ENCODE peak calls at places on chromosomes 13 and 19, in four cellular contexts. One of them, this sample, is unnamed.
A peak's percentile ranks its signal among the peaks of the same experiment; 100 is the strongest.

GRCh38 chr19:35045667-35046300 is 4.3 kb downstream of the HPN start:
- DNase-seq in HCT116: no peak
- DNase-seq in GM23338: peak; percentile 82
- DNase-seq in SK-N-SH: peak; percentile 51
- DNase-seq in this sample: peak; percentile 55

GRCh38 chr13:53198699-53199098 is 170.1 kb downstream of the OLFM4 start:
- DNase-seq in HCT116: no peak
- DNase-seq in GM23338: no peak
- DNase-seq in SK-N-SH: no peak
- DNase-seq in this sample: no peak

GRCh38 chr13:19864018-19864338 is 529 bp upstream of the ZMYM5 start:
- DNase-seq in GM23338: peak; percentile 54
- DNase-seq in HCT116: no peak
- DNase-seq in SK-N-SH: peak; percentile 75
- DNase-seq in this sample: no peak

GRCh38 chr13:85709072-85709471 is 90.1 kb downstream of the SLITRK6 start:
- DNase-seq in SK-N-SH: no peak
- DNase-seq in GM23338: no peak
- DNase-seq in HCT116: no peak
- DNase-seq in this sample: no peak

GRCh38 chr19:31892060-31892459 is 453.4 kb upstream of the ZNF507 start:
- DNase-seq in SK-N-SH: no peak
- DNase-seq in GM23338: no peak
- DNase-seq in HCT116: no peak
- DNase-seq in this sample: no peak

GRCh38 chr13:39034085-39034484 is 3.8 kb downstream of the PROSER1 start:
- DNase-seq in GM23338: no peak
- DNase-seq in HCT116: no peak
- DNase-seq in SK-N-SH: no peak
- DNase-seq in this sample: no peak

GRCh38 chr13:53138369-53139036 is 109.9 kb downstream of the OLFM4 start:
- DNase-seq in HCT116: no peak
- DNase-seq in GM23338: no peak
- DNase-seq in SK-N-SH: no peak
- DNase-seq in this sample: no peak

GRCh38 chr19:888615-889385 is 4.2 kb downstream of the MED16 start:
- DNase-seq in HCT116: no peak
- DNase-seq in SK-N-SH: no peak
- DNase-seq in GM23338: no peak
- DNase-seq in this sample: no peak

GRCh38 chr19:32339988-32340874 is 5.2 kb upstream of the ZNF507 start:
- DNase-seq in SK-N-SH: peak; percentile 74
- DNase-seq in GM23338: peak; percentile 71
- DNase-seq in HCT116: no peak
- DNase-seq in this sample: peak; percentile 68

GRCh38 chr19:41595890-41596280 is 19.9 kb downstream of the CEACAM21 start:
- DNase-seq in SK-N-SH: no peak
- DNase-seq in GM23338: no peak
- DNase-seq in HCT116: no peak
- DNase-seq in this sample: no peak

GRCh38 chr19:5927439-5927821 is 13.4 kb downstream of the CAPS start:
- DNase-seq in HCT116: no peak
- DNase-seq in SK-N-SH: no peak
- DNase-seq in GM23338: no peak
- DNase-seq in this sample: no peak

GRCh38 chr19:2634960-2635359 is 67.5 kb downstream of the GNG7 start:
- DNase-seq in GM23338: no peak
- DNase-seq in SK-N-SH: no peak
- DNase-seq in HCT116: no peak
- DNase-seq in this sample: no peak

GRCh38 chr13:92716749-92717148 is 509.9 kb upstream of the GPC6 start:
- DNase-seq in SK-N-SH: no peak
- DNase-seq in GM23338: peak; percentile 30
- DNase-seq in HCT116: no peak
- DNase-seq in this sample: no peak

GRCh38 chr19:31254611-31255010 is 94.6 kb downstream of the TSHZ3 start:
- DNase-seq in HCT116: no peak
- DNase-seq in GM23338: no peak
- DNase-seq in SK-N-SH: no peak
- DNase-seq in this sample: no peak

DNA sequence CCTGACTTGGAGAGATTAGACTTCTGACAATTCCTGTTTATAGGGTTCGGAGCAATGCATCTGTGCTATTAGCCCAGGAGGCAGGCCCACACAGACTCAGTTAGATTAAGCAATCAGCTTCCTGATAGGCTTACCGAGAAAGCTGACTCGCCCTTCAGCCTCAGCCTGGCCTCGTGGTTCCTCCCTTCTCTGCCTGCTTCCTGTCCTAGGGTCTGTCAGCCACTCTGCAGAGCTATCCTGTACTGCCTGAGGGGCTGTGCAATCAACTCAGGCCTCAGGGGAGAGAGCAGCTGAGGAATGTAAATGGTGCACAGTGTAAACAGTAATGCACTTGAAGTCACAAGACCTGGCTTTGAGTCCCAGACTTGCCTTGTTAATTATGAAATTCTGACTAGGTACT is 30.7 kb downstream of the HTR2A start:
- DNase-seq in SK-N-SH: peak; percentile 21
- DNase-seq in GM23338: peak; percentile 15
- DNase-seq in HCT116: no peak
- DNase-seq in this sample: peak; percentile 4
- TF ChIP-seq EZH2phosphoT487 in SK-N-SH: no peak
- TF ChIP-seq EZH2phosphoT487 in GM23338: no peak
- TF ChIP-seq EZH2phosphoT487 in HCT116: no peak
- TF ChIP-seq EZH2phosphoT487 in this sample: no peak

GRCh38 chr13:91667486-91667885 is 269.1 kb downstream of the GPC5 start:
- DNase-seq in GM23338: no peak
- DNase-seq in SK-N-SH: no peak
- DNase-seq in HCT116: no peak
- DNase-seq in this sample: no peak
- H3K4me3 ChIP-seq in GM23338: no peak overlapping the region
- H3K4me3 ChIP-seq in SK-N-SH: no peak overlapping the region
- H3K4me3 ChIP-seq in HCT116: no peak overlapping the region
- H3K4me3 ChIP-seq in this sample: no peak overlapping the region

DNA sequence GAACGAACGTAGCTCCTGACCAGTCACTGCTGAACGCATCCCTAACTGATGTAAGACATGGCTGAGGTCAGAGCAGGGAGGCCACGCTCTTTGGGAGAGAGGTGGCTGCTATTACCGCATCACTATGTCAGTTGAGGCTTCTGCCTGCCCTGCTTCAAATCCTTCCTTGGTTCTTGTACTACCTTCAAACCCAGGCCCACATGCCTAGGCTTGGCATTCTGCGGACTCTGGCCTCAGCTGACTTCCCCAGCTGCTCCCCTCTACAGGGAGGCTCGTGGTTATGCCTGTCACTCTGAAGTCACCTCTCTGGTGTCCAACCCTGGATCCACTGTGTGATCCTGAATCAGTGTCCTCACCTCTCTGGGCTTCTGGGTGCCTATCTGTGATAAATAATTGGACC is 14.8 kb upstream of the MEIS3 start:
- DNase-seq in GM23338: no peak
- DNase-seq in HCT116: no peak
- DNase-seq in SK-N-SH: no peak
- DNase-seq in this sample: no peak
- H3K27me3 ChIP-seq in GM23338: peaks cover 27% of the 10 kb centered on the region
- H3K27me3 ChIP-seq in HCT116: no peaks in the 10 kb centered on the region
- H3K27me3 ChIP-seq in SK-N-SH: no peaks in the 10 kb centered on the region
- H3K27me3 ChIP-seq in this sample: peaks cover 23% of the 10 kb centered on the region

GRCh38 chr13:106318941-106319411 is 216.5 kb downstream of the EFNB2 start:
- DNase-seq in SK-N-SH: no peak
- DNase-seq in HCT116: peak; percentile 62
- DNase-seq in GM23338: peak; percentile 27
- DNase-seq in this sample: no peak
- TF ChIP-seq EZH2phosphoT487 in SK-N-SH: no peak
- TF ChIP-seq EZH2phosphoT487 in HCT116: no peak
- TF ChIP-seq EZH2phosphoT487 in GM23338: no peak
- TF ChIP-seq EZH2phosphoT487 in this sample: no peak

GRCh38 chr13:27054760-27055159 is 116.9 kb downstream of the USP12 start:
- DNase-seq in GM23338: no peak
- DNase-seq in HCT116: no peak
- DNase-seq in SK-N-SH: no peak
- DNase-seq in this sample: no peak
- H3K4me3 ChIP-seq in GM23338: no peak overlapping the region
- H3K4me3 ChIP-seq in HCT116: no peak overlapping the region
- H3K4me3 ChIP-seq in SK-N-SH: no peak overlapping the region
- H3K4me3 ChIP-seq in this sample: no peak overlapping the region

GRCh38 chr19:45344621-45345505 is 4.3 kb downstream of the KLC3 start:
- DNase-seq in SK-N-SH: no peak
- DNase-seq in HCT116: no peak
- DNase-seq in GM23338: no peak
- DNase-seq in this sample: no peak
- H3K27me3 ChIP-seq in SK-N-SH: no peaks in the 10 kb centered on the region
- H3K27me3 ChIP-seq in HCT116: no peaks in the 10 kb centered on the region
- H3K27me3 ChIP-seq in GM23338: peaks cover 23% of the 10 kb centered on the region
- H3K27me3 ChIP-seq in this sample: peaks cover 53% of the 10 kb centered on the region

GRCh38 chr19:54792814-54793213 is 10.6 kb upstream of the KIR2DL4 start:
- DNase-seq in HCT116: no peak
- DNase-seq in SK-N-SH: no peak
- DNase-seq in GM23338: no peak
- DNase-seq in this sample: no peak
- TF ChIP-seq EZH2phosphoT487 in HCT116: no peak
- TF ChIP-seq EZH2phosphoT487 in SK-N-SH: no peak
- TF ChIP-seq EZH2phosphoT487 in GM23338: no peak
- TF ChIP-seq EZH2phosphoT487 in this sample: no peak

This sample was measured in neural progenitor cell.